ENCODE peak calls at places on chromosomes 11 and 22, in five cellular contexts. V is breast epithelium, E is HCT116, G is H1, D is GM12878. I is an unnamed sample. For H3K4me1, the result is how much of the 10 kb centered on the place peaks cover.

GRCh38 chr11:34457607-34458006 is 18.9 kb downstream of the CAT start:
- DNase-seq in V (no peak), E (no peak), G (no peak), D (no peak), I (no peak)

GRCh38 chr11:61949169-61950034 is 749 bp upstream of the BEST1 start:
- DNase-seq in V (peak), E (peak), G (peak), D (no peak), I (peak)

GRCh38 chr11:64267207-64267945 is 16.0 kb downstream of the PLCB3 start:
- DNase-seq in V (peak), E (no peak), G (no peak), D (no peak), I (no peak)

GRCh38 chr11:1394936-1395772 is 5.4 kb downstream of the BRSK2 start:
- DNase-seq in V (no peak), E (no peak), G (no peak), D (no peak), I (no peak)

GRCh38 chr22:44442186-44442465 is 55.9 kb downstream of the RTL6 start:
- DNase-seq in V (no peak), E (no peak), G (no peak), D (no peak), I (no peak)

GRCh38 chr22:38311331-38311635 is 6.0 kb downstream of the CSNK1E start:
- DNase-seq in V (no peak), E (no peak), G (no peak), D (peak), I (no peak)

GRCh38 chr22:32994046-32994827 is 63.9 kb downstream of the SYN3 start:
- DNase-seq in V (no peak), E (no peak), G (no peak), D (no peak), I (no peak)

GRCh38 chr22:24426859-24427499 is 420 bp upstream of the ADORA2A start:
- DNase-seq in V (no peak), E (no peak), G (no peak), D (no peak), I (no peak)

GRCh38 chr11:86888164-86888977 is 66.8 kb downstream of the FZD4 start:
- DNase-seq in V (no peak), E (no peak), G (no peak), D (no peak), I (no peak)

GRCh38 chr11:77142091-77142975 is 14.3 kb downstream of the MYO7A start:
- DNase-seq in V (no peak), E (no peak), G (no peak), D (no peak), I (no peak)

GRCh38 chr11:35804446-35805040 is 139.3 kb upstream of the LDLRAD3 start:
- DNase-seq in V (no peak), E (no peak), G (no peak), D (no peak), I (no peak)

GRCh38 chr22:20076627-20077172 is 3.3 kb upstream of the DGCR8 start:
- DNase-seq in V (no peak), E (no peak), G (no peak), D (no peak), I (no peak)

GRCh38 chr11:2803186-2804057 is 82.2 kb downstream of the CDKN1C start:
- DNase-seq in V (peak), E (no peak), G (no peak), D (no peak), I (peak)

GRCh38 chr11:112513936-112514716 is 253.5 kb upstream of the PLET1 start:
- DNase-seq in V (no peak), E (no peak), G (no peak), D (no peak), I (no peak)

GRCh38 chr11:62068730-62069129 is 55.1 kb upstream of the INCENP start:
- DNase-seq in V (no peak), E (no peak), G (no peak), D (no peak), I (peak)

GRCh38 chr22:23270212-23270733 is 90.0 kb downstream of the BCR start:
- DNase-seq in V (no peak), E (no peak), G (no peak), D (no peak), I (no peak)

GRCh38 chr22:31055322-31056159 is 25.6 kb upstream of the SMTN start:
- DNase-seq in V (peak), E (no peak), G (no peak), D (no peak), I (peak)

GRCh38 chr11:93849751-93850584 is 450 bp downstream of the VSTM5 start:
- DNase-seq in V (no peak), E (no peak), G (no peak), D (no peak), I (no peak)

GRCh38 chr22:44424131-44424711 is 73.8 kb downstream of the RTL6 start:
- DNase-seq in V (no peak), E (no peak), G (no peak), D (no peak), I (no peak)

GRCh38 chr11:16993495-16993894 is 20.7 kb downstream of the PLEKHA7 start:
- DNase-seq in V (no peak), E (no peak), G (no peak), D (no peak), I (no peak)

GRCh38 chr22:40714514-40714966 is 35.3 kb downstream of the MCHR1 start:
- DNase-seq in V (peak), E (no peak), G (no peak), D (no peak), I (no peak)

GRCh38 chr11:11078344-11078743 is 220.5 kb upstream of the ZBED5 start:
- DNase-seq in V (no peak), E (no peak), G (no peak), D (no peak), I (no peak)

GRCh38 chr22:27885977-27886842 is 32.8 kb downstream of the PITPNB start:
- DNase-seq in V (no peak), E (peak), G (no peak), D (no peak), I (no peak)

GRCh38 chr11:70115778-70116177 is 37.7 kb downstream of the ANO1 start:
- DNase-seq in V (no peak), E (no peak), G (no peak), D (no peak), I (no peak)

GRCh38 chr11:111612211-111612610 is 10.0 kb downstream of the SIK2 start:
- DNase-seq in V (no peak), E (no peak), G (no peak), D (no peak), I (no peak)

GRCh38 chr22:47486569-47487312 is 724.3 kb downstream of the TBC1D22A start:
- DNase-seq in V (no peak), E (no peak), G (no peak), D (no peak), I (no peak)

GRCh38 chr11:78647986-78648875 is 73.6 kb upstream of the NARS2 start:
- DNase-seq in V (no peak), E (no peak), G (no peak), D (no peak), I (no peak)

DNA sequence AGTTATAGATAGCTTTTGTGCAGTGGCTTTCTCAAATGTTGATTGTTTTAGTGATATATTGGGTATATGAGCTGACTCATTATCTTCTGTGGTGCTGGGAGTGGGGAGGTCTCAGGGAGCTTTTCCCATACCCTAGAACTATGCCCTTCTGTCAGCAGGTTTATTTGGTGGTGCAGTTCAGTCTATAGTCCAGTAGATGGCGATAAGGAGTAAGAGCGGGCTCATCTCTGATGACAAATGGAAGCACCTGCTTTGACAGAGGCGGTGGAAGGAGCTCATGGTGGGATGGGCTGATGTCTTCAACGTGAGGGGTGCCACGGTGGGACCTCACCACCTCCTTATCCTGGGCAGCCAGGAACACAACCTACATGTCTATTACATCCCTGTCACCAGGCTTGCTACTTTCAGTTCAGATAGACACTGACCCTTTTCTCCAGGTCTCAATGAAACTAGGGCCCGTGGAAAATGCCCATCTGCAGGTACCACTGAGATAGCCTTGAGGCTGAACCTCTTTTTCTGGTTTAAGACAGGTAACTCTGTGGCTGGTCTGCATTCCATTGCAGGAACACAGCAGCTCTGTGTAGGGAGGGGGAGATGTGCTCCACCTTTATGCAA is 13.0 kb upstream of the OR6A2 start:
- DNase-seq in V (no peak), E (peak), G (no peak), D (peak), I (no peak)
- TF ChIP-seq POLR2A in V (no peak), E (no peak), G (no peak), D (no peak), I (no peak)

DNA sequence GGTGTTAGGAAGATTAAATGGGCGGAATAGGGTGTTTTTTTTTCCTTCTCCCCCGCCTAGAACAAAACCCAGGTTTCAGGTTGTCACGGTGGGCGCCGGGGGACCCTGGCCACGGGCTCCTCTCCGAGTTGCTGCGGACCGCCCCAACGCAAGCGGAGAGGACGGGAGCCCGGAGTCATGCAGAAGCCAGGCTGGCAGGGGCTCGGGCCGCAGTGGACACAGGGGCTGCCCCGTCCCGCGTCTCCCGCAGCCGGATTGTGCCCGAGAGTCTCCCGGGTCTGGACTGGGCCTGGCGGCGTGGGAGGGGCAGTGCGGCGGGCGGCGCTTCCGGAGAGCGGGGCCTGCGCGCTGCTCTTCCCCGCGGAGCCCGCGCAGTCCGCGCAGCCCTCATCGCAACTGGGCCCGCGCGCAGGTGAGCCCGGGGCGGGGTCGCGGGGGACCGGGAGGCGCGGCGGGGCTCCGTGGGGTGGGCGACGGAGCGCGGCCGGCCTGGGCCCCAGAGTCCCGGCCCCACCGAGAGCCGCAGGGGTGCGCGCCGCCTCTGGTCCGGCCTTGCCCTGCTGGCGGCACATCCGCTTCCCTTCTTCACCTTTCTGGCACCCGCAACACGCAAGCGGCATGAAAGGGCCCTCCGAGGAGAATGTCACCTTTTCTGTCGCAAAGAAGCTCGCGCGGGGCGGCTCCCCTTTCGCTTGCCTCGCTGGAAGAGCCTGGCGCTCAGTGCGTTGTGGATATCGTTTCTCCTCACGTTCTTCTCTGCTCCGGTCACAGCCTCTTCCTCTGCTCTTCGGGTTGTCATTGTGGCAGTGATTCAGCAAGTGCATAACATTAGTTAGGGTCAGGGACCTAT is at the start of gene TIRAP:
- DNase-seq in V (peak), E (no peak), G (no peak), D (no peak), I (peak)
- TF ChIP-seq POLR2AphosphoS5 in V (no peak), E (peak), G (peak), D (peak), I (peak)

GRCh38 chr11:3880724-3881123 is 25.3 kb downstream of the STIM1 start:
- DNase-seq in V (no peak), E (no peak), G (no peak), D (no peak), I (no peak)
- H3K4me1 ChIP-seq in V (under half), E (under half), G (under half), D (half or more), I (under half)

DNA sequence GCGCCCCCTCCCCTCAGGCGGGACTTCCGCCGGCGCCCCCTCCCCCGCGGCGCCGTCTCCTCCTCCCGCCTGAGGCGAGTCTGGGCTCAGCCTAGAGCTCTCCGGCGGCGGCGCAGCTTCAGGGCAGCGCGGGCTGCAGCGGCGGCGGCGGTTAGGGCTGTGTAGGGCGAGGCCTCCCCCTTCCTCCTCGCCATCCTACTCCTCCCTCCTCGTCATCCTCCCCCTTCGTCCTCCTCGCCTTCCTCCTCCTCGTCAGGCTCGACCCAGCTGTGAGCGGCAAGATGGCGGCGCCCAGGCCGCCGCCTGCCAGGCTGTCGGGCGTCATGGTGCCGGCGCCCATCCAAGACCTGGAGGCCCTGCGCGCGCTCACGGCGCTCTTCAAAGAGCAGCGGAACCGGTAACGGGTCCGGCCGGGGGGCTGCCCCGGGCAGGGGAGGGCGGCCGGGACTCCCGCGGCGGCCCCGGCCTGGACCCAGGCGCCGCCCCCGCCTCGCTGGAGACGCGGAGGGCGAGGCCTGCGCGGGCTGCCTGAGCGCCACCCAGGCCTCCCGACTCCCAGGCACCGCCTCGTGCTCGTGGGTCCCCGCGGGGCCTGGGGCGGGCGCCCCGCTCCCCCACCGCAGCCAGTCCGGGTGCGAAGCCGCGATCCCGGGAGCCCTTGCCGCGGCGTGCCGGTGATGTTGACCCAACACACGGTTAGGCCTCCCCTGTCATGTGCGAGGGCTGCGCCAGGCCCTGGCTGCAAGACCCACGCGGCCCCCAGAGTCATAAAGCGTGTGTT is at the start of gene ATXN10:
- DNase-seq in V (peak), E (no peak), G (peak), D (no peak), I (peak)
- TF ChIP-seq POLR2A in V (no peak), E (peak), G (peak), D (peak), I (peak)

GRCh38 chr22:36870250-36870649 is 9.4 kb downstream of the NCF4 start:
- DNase-seq in V (peak), E (peak), G (no peak), D (no peak), I (peak)
- TF ChIP-seq POLR2AphosphoS5 in V (no peak), E (peak), G (no peak), D (no peak), I (no peak)

GRCh38 chr22:22023581-22024137 is 41.1 kb upstream of the TOP3B start:
- DNase-seq in V (no peak), E (no peak), G (no peak), D (no peak), I (no peak)

GRCh38 chr22:22027955-22028354 is 45.4 kb upstream of the TOP3B start:
- DNase-seq in V (no peak), E (no peak), G (no peak), D (no peak), I (no peak)

GRCh38 chr22:22024440-22024839 is 41.9 kb upstream of the TOP3B start:
- DNase-seq in V (no peak), E (no peak), G (no peak), D (no peak), I (no peak)

GRCh38 chr22:22026157-22026831 is 43.7 kb upstream of the TOP3B start:
- DNase-seq in V (no peak), E (no peak), G (no peak), D (peak), I (no peak)

GRCh38 chr22:22025320-22026156 is 43.0 kb upstream of the TOP3B start:
- DNase-seq in V (no peak), E (no peak), G (no peak), D (no peak), I (no peak)
- H3K4me1 ChIP-seq in V (under half), E (under half), G (under half), D (half or more), I (under half)

DNA sequence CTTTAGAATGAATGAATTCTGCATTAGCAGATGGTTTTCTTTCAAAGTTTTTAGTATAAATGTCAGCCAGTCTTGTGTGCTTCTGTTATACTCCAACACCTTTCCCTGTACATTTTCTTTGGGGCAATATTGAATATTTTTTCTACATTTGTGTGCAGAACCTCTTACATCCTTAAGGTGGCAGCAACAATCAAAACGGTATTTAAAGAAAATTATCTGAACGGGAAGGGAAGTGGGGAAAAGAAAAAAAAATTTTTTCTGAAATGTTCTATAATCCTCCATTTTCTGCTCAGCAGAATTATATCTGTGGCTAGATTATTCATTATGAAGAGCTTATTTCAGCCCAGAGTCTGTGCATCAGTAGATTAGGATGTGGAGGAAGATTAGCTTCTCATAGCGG is 347.3 kb upstream of the RAG2 start:
- DNase-seq in V (no peak), E (no peak), G (no peak), D (no peak), I (no peak)
- TF ChIP-seq POLR2A in V (no peak), E (no peak), G (no peak), D (no peak), I (no peak)

DNA sequence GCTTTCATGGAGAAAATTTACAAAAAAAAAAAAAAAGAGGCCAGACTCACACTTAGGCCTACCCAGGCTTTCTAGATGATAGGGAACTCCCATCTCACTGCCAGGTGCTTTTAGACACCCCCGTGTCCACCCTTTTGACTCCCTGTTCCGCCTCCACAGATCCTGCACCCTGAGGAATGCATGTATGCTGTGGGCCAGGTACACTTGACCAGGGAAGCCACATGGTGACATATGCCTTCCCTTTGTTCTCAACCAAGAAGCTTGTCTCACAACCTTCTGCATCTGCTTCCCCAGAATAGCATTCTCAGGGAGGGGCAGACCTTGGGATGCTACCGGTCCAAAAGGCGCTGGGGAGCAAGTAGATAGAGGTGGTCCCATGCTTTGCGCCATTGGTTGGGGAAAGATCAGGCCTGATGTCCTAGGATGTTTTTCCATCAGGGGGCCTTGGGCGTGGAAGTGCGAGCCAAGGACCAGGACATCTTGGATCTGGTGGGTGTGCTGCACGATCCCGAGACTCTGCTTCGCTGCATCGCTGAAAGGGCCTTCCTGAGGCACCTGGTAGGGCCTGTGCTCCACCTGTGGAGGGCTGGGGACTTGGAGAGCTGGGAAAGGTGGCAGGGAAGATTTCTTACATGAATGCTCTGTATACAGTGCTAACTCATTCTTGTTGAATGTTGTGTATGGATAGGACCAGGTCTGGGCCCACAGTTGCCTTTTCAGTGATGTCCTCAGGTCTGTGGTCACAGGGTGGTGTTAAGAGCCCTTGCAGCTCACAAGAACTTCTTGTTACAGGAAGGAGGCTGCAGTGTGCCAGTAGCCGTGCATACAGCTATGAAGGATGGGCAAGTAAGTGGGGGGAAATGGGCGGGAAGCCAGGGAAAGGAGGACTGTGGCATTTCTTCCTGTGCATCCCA is 7.5 kb downstream of the HMBS start:
- DNase-seq in V (no peak), E (no peak), G (no peak), D (no peak), I (no peak)
- TF ChIP-seq POLR2AphosphoS5 in V (no peak), E (peak), G (peak), D (no peak), I (no peak)